ENCODE peak calls at places on chromosomes 7 and 10, in six cellular contexts. H is fibroblast of lung; V is CD4-positive, alpha-beta memory T cell; L is left ventricle myocardium inferior; W is uterus; Z is tibial artery. T is an unnamed sample. For H3K4me1 and H3K27me3, the result is how much of the 10 kb centered on the place peaks cover.

GRCh38 chr10:818010-818409 is 113.5 kb downstream of the LARP4B start:
- DNase-seq in H (peak), V (no peak), L (no peak), W (no peak), Z (no peak), T (no peak)

GRCh38 chr10:78891741-78892140 is 177.0 kb upstream of the ZMIZ1 start:
- DNase-seq in H (no peak), V (no peak), L (no peak), W (no peak), Z (no peak), T (no peak)

GRCh38 chr7:123492485-123492884 is 41.9 kb downstream of the IQUB start:
- DNase-seq in H (no peak), V (no peak), L (no peak), W (no peak), Z (no peak), T (no peak)

GRCh38 chr7:36742911-36743775 is 18.8 kb upstream of the AOAH start:
- DNase-seq in H (no peak), V (no peak), L (no peak), W (no peak), Z (no peak), T (no peak)

GRCh38 chr10:71396084-71396713 is 521 bp upstream of the CDH23 start:
- DNase-seq in H (peak), V (peak), L (peak), W (peak), Z (no peak), T (peak)

GRCh38 chr7:121994625-121995410 is 121.9 kb downstream of the PTPRZ1 start:
- DNase-seq in H (peak), V (peak), L (no peak), W (no peak), Z (no peak), T (peak)

GRCh38 chr10:86111902-86112301 is 254.7 kb downstream of the GRID1 start:
- DNase-seq in H (no peak), V (no peak), L (no peak), W (no peak), Z (peak), T (no peak)

GRCh38 chr10:121188005-121188404 is 336.8 kb downstream of the WDR11 start:
- DNase-seq in H (no peak), V (no peak), L (no peak), W (no peak), Z (no peak), T (no peak)

GRCh38 chr7:130888017-130888371 is 154.0 kb upstream of the KLF14 start:
- DNase-seq in H (peak), V (no peak), L (no peak), W (no peak), Z (no peak), T (no peak)

GRCh38 chr10:49408437-49409306 is 12.8 kb upstream of the DRGX start:
- DNase-seq in H (no peak), V (no peak), L (no peak), W (no peak), Z (no peak), T (peak)

GRCh38 chr7:43585521-43585920 is 2.6 kb downstream of the STK17A start:
- DNase-seq in H (peak), V (no peak), L (no peak), W (no peak), Z (no peak), T (no peak)

GRCh38 chr10:58512470-58513188 is at the start of gene BICC1:
- DNase-seq in H (peak), V (no peak), L (peak), W (peak), Z (peak), T (peak)

GRCh38 chr7:28993371-28993770 is 35.2 kb upstream of the TRIL start:
- DNase-seq in H (no peak), V (no peak), L (no peak), W (no peak), Z (no peak), T (no peak)

GRCh38 chr7:149011491-149011890 is 16.8 kb downstream of the PDIA4 start:
- DNase-seq in H (no peak), V (no peak), L (no peak), W (no peak), Z (no peak), T (no peak)

GRCh38 chr7:116554436-116554835 is 29.6 kb downstream of the CAV1 start:
- DNase-seq in H (peak), V (no peak), L (peak), W (no peak), Z (no peak), T (no peak)

GRCh38 chr10:27815846-27816245 is 70.2 kb upstream of the MKX start:
- DNase-seq in H (no peak), V (no peak), L (no peak), W (no peak), Z (no peak), T (no peak)

GRCh38 chr10:98293550-98294269 is 25.7 kb upstream of the LOXL4 start:
- DNase-seq in H (no peak), V (no peak), L (peak), W (no peak), Z (no peak), T (no peak)

GRCh38 chr10:17836917-17837316 is 27.8 kb downstream of the MRC1 start:
- DNase-seq in H (peak), V (no peak), L (peak), W (no peak), Z (no peak), T (peak)

GRCh38 chr10:7397049-7397448 is 13.8 kb downstream of the SFMBT2 start:
- DNase-seq in H (peak), V (no peak), L (no peak), W (no peak), Z (no peak), T (no peak)

GRCh38 chr7:150377116-150377979 is 1.8 kb upstream of the ZNF775 start:
- DNase-seq in H (no peak), V (no peak), L (no peak), W (no peak), Z (no peak), T (no peak)

GRCh38 chr7:12647364-12648219 is 39.8 kb upstream of the ARL4A start:
- DNase-seq in H (peak), V (no peak), L (no peak), W (no peak), Z (no peak), T (no peak)

GRCh38 chr10:42939685-42940366 is 137.0 kb upstream of the RET start:
- DNase-seq in H (no peak), V (no peak), L (no peak), W (no peak), Z (no peak), T (no peak)

GRCh38 chr7:117014673-117015133 is 61.4 kb downstream of the ST7 start:
- DNase-seq in H (peak), V (no peak), L (peak), W (peak), Z (peak), T (peak)

GRCh38 chr10:36119439-36119838 is 477.3 kb upstream of the FZD8 start:
- DNase-seq in H (no peak), V (no peak), L (no peak), W (peak), Z (peak), T (no peak)

GRCh38 chr10:116101616-116102015 is 171.4 kb downstream of the GFRA1 start:
- DNase-seq in H (peak), V (no peak), L (no peak), W (no peak), Z (no peak), T (no peak)

GRCh38 chr7:129925416-129926002 is 27.3 kb downstream of the UBE2H start:
- DNase-seq in H (peak), V (no peak), L (no peak), W (peak), Z (no peak), T (no peak)

GRCh38 chr10:95360122-95360715 is 69.4 kb upstream of the PDLIM1 start:
- DNase-seq in H (peak), V (no peak), L (no peak), W (no peak), Z (no peak), T (no peak)

GRCh38 chr10:33274096-33274785 is 60.2 kb downstream of the NRP1 start:
- DNase-seq in H (peak), V (no peak), L (no peak), W (no peak), Z (no peak), T (no peak)

GRCh38 chr10:49283491-49283890 is 15.5 kb upstream of the C10orf71 start:
- DNase-seq in H (no peak), V (no peak), L (no peak), W (no peak), Z (no peak), T (no peak)

GRCh38 chr7:43076606-43077005 is 35.8 kb upstream of the HECW1 start:
- DNase-seq in H (no peak), V (no peak), L (no peak), W (no peak), Z (no peak), T (no peak)

GRCh38 chr7:21948887-21949469 is 3.3 kb upstream of the CDCA7L start:
- DNase-seq in H (no peak), V (no peak), L (no peak), W (no peak), Z (no peak), T (no peak)

GRCh38 chr10:6780008-6780677 is 200.1 kb upstream of the PRKCQ start:
- DNase-seq in H (no peak), V (no peak), L (no peak), W (no peak), Z (no peak), T (no peak)

DNA sequence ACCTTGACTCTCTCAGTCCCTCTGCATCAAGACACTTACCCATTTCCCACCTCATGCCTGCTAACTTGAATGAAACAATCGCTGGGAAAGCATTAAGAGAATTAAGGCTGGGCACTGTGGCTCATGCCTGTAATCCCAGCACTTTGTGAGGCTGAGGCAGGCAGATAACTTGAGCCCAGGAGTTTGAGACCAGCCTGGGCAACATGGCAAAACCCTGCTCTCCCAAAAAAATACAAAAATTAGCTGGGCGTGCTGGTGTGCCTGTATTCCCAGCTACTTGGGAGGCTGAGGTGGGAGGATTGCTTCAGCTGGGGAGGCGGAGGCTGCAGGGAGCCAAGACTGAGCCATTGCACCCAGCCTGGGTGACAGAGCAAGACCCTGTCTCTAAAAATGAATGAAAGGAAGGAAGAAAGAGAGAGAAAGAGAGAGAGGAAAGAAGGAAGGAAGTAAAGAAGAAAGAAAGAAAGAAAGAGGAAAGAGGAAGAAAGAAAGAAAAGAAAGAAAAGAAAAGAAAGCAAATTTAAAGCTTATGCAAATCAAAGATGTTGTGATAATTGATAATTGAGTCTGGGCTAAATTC is 646 bp downstream of the SERPINE1 start:
- DNase-seq in H (no peak), V (no peak), L (no peak), W (no peak), Z (no peak), T (no peak)
- H3K4me1 ChIP-seq in H (under half), V (under half), L (under half), W (under half), Z (half or more), T (under half)

DNA sequence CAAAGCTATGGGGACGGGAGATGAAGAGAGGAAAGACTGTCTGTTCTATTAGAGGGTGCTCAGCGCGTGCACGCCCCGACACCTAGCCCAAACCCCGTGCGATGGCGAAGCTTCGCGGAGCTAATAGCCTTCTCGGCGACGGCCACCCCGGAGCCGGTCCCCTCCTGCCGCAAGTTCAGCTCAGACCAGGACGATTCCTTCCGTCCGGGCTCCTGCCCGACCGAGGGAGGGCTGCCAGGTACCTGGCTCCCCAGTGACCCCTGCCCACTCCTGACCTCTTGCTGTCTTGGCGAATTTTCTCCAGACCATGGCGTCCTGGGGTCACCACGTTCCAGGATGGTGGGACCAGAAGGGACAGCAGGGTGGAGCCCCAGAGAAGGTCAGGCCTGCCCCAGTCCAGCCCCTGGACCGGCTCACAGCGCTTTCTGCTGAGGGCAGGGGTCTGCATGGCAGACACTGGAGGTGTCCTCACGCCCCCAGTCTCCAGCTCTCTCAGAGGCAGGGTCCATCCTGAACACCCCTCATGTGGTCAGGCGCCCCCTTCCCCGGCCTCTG is 36.7 kb downstream of the UNCX start:
- DNase-seq in H (no peak), V (no peak), L (no peak), W (no peak), Z (no peak), T (no peak)
- H3K27me3 ChIP-seq in H (under half), V (under half), L (half or more), W (under half), Z (half or more), T (half or more)

DNA sequence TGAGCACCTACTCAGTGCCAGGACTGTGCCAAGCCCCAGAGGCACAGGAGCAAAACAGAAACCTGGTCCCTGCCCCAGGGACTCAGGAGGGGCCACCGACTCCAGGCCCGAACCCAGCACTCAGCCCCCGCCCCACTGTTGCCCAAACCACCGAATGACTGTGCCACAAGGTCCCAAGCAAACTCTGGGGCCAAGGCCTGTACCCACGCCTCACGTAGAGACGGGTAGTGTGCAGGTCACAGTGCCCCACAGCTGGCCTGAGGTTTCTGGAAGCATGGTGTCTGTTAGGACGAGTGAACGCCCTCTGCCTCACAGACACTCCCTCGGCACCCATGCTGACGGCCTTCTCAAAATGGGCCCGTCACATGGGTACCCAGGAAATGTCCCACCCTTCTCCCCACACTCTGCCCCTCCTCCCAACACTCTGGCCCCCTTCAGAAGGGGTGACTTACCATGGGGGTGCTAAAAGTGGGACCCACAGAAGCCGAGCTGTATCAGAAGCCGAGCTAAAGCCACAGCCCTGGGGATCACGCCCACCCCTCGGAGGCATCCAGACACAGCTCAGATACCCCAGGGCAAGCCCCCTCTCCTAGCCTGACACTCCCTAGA is 44.2 kb downstream of the CTBP2 start:
- DNase-seq in H (no peak), V (no peak), L (no peak), W (no peak), Z (peak), T (no peak)
- H3K4me1 ChIP-seq in H (under half), V (under half), L (half or more), W (under half), Z (half or more), T (under half)

GRCh38 chr7:100893318-100893895 is 2.3 kb downstream of the ACHE start:
- DNase-seq in H (no peak), V (no peak), L (no peak), W (no peak), Z (no peak), T (no peak)
- H3K27me3 ChIP-seq in H (under half), V (under half), L (half or more), W (under half), Z (half or more), T (under half)

GRCh38 chr7:40099837-40100236 is 34.6 kb downstream of the MPLKIP start:
- DNase-seq in H (no peak), V (no peak), L (no peak), W (no peak), Z (no peak), T (no peak)
- H3K4me1 ChIP-seq in H (under half), V (under half), L (under half), W (under half), Z (half or more), T (under half)

GRCh38 chr7:56811081-56811480 is 321.2 kb downstream of the ZNF479 start:
- DNase-seq in H (no peak), V (no peak), L (no peak), W (no peak), Z (no peak), T (no peak)
- H3K27me3 ChIP-seq in H (under half), V (under half), L (under half), W (under half), Z (under half), T (under half)

GRCh38 chr10:123153486-123154091 is 613 bp upstream of the BUB3 start:
- DNase-seq in H (no peak), V (no peak), L (no peak), W (no peak), Z (no peak), T (no peak)

GRCh38 chr10:123156091-123156490 is 1.9 kb downstream of the BUB3 start:
- DNase-seq in H (peak), V (no peak), L (no peak), W (no peak), Z (no peak), T (no peak)

GRCh38 chr10:123154092-123154942 is at the start of gene BUB3:
- DNase-seq in H (peak), V (peak), L (peak), W (peak), Z (peak), T (peak)

GRCh38 chr10:123157210-123157609 is 3.0 kb downstream of the BUB3 start:
- DNase-seq in H (peak), V (no peak), L (no peak), W (no peak), Z (no peak), T (no peak)

DNA sequence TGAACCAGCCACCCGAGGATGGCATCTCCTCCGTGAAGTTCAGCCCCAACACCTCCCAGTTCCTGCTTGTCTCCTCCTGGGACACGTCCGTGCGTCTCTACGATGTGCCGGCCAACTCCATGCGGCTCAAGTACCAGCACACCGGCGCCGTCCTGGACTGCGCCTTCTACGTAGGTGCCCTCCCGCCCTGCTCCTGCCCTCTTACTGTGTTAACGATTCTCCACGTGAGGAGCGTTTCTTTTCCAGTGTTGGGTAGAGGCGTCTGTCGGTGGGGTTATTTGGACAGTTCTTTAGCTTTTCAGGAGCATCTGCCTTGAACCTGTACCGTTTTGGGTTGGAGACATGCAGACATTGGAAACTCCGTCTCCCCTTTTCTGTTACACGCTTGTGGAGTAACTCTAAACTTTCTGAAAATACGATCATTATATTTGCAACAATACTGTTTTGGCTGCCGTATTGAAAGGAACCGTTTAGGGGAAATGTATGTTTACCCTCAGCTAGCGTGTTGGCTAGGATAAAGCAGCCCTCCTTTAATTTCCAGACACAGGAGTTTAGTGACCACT is 822 bp downstream of the BUB3 start:
- DNase-seq in H (peak), V (peak), L (no peak), W (no peak), Z (no peak), T (no peak)
- H3K4me1 ChIP-seq in H (under half), V (half or more), L (under half), W (under half), Z (under half), T (under half)